ENCODE peak calls at places on chromosomes 16 and 17, in four cellular contexts. One of them, this sample, is unnamed.

GRCh38 chr17:74212262-74212912 is 984 bp upstream of the TTYH2 start:
- DNase-seq in HL-60: no peak
- DNase-seq in GM12878: no peak
- DNase-seq in K562: peak; percentile 43
- DNase-seq in this sample: no peak

GRCh38 chr16:69017036-69017783 is 88.2 kb upstream of the HAS3 start:
- DNase-seq in GM12878: no peak
- DNase-seq in HL-60: no peak
- DNase-seq in K562: no peak
- DNase-seq in this sample: no peak

GRCh38 chr16:58829096-58829495 is 95.0 kb upstream of the GOT2 start:
- DNase-seq in K562: no peak
- DNase-seq in GM12878: no peak
- DNase-seq in HL-60: no peak
- DNase-seq in this sample: no peak

GRCh38 chr17:9104370-9105041 is 83.2 kb downstream of the NTN1 start:
- DNase-seq in GM12878: no peak
- DNase-seq in K562: no peak
- DNase-seq in HL-60: no peak
- DNase-seq in this sample: no peak

GRCh38 chr16:79897087-79897443 is 296.5 kb upstream of the MAF start:
- DNase-seq in K562: no peak
- DNase-seq in HL-60: no peak
- DNase-seq in GM12878: no peak
- DNase-seq in this sample: no peak

GRCh38 chr17:44439168-44439567 is 49.7 kb upstream of the ITGA2B start:
- DNase-seq in K562: no peak
- DNase-seq in GM12878: no peak
- DNase-seq in HL-60: no peak
- DNase-seq in this sample: no peak

GRCh38 chr16:85206472-85207356 is 94.4 kb upstream of the CIBAR2 start:
- DNase-seq in HL-60: no peak
- DNase-seq in K562: no peak
- DNase-seq in GM12878: no peak
- DNase-seq in this sample: no peak

GRCh38 chr17:42422412-42422957 is 571 bp downstream of the CAVIN1 start:
- DNase-seq in K562: peak; percentile 76
- DNase-seq in GM12878: no peak
- DNase-seq in HL-60: peak; percentile 16
- DNase-seq in this sample: peak; percentile 48

GRCh38 chr16:61074324-61074723 is 961.9 kb downstream of the CDH8 start:
- DNase-seq in GM12878: no peak
- DNase-seq in HL-60: no peak
- DNase-seq in K562: no peak
- DNase-seq in this sample: no peak

GRCh38 chr17:67221062-67221998 is 23.7 kb downstream of the HELZ start:
- DNase-seq in HL-60: peak; percentile 58
- DNase-seq in K562: peak; percentile 29
- DNase-seq in GM12878: no peak
- DNase-seq in this sample: no peak

GRCh38 chr17:80952291-80952690 is 39.4 kb upstream of the CHMP6 start:
- DNase-seq in HL-60: no peak
- DNase-seq in GM12878: no peak
- DNase-seq in K562: no peak
- DNase-seq in this sample: no peak

GRCh38 chr17:75504347-75505151 is 10.8 kb downstream of the CASKIN2 start:
- DNase-seq in GM12878: no peak
- DNase-seq in HL-60: peak; percentile 60
- DNase-seq in K562: peak; percentile 73
- DNase-seq in this sample: peak; percentile 93

GRCh38 chr17:79045830-79046500 is 22.0 kb downstream of the C1QTNF1 start:
- DNase-seq in K562: peak; percentile 77
- DNase-seq in GM12878: no peak
- DNase-seq in HL-60: peak; percentile 58
- DNase-seq in this sample: peak; percentile 83

GRCh38 chr17:44492706-44493272 is 10.4 kb downstream of the GPATCH8 start:
- DNase-seq in K562: no peak
- DNase-seq in HL-60: no peak
- DNase-seq in GM12878: no peak
- DNase-seq in this sample: no peak

GRCh38 chr16:85168732-85169256 is 56.5 kb upstream of the CIBAR2 start:
- DNase-seq in GM12878: no peak
- DNase-seq in K562: peak; percentile 98
- DNase-seq in HL-60: no peak
- DNase-seq in this sample: peak; percentile 68

GRCh38 chr16:9311303-9311954 is 220.0 kb downstream of the HAPSTR1 start:
- DNase-seq in K562: no peak
- DNase-seq in HL-60: no peak
- DNase-seq in GM12878: no peak
- DNase-seq in this sample: no peak

GRCh38 chr16:48936811-48937210 is 326.8 kb upstream of the N4BP1 start:
- DNase-seq in HL-60: no peak
- DNase-seq in GM12878: no peak
- DNase-seq in K562: no peak
- DNase-seq in this sample: no peak

GRCh38 chr17:68514809-68515208 is 2.6 kb downstream of the PRKAR1A start:
- DNase-seq in HL-60: no peak
- DNase-seq in K562: no peak
- DNase-seq in GM12878: no peak
- DNase-seq in this sample: no peak

GRCh38 chr16:53924311-53924860 is 220.4 kb downstream of the FTO start:
- DNase-seq in GM12878: no peak
- DNase-seq in K562: no peak
- DNase-seq in HL-60: no peak
- DNase-seq in this sample: no peak

GRCh38 chr17:63526861-63527260 is 3.7 kb downstream of the KCNH6 start:
- DNase-seq in K562: no peak
- DNase-seq in HL-60: no peak
- DNase-seq in GM12878: no peak
- DNase-seq in this sample: no peak

GRCh38 chr17:55414983-55415382 is 6.7 kb downstream of the MMD start:
- DNase-seq in GM12878: no peak
- DNase-seq in HL-60: no peak
- DNase-seq in K562: no peak
- DNase-seq in this sample: no peak

GRCh38 chr16:89121691-89122321 is 28.2 kb downstream of the ACSF3 start:
- DNase-seq in HL-60: no peak
- DNase-seq in K562: no peak
- DNase-seq in GM12878: no peak
- DNase-seq in this sample: no peak

GRCh38 chr17:43952724-43953666 is 745 bp downstream of the PYY start:
- DNase-seq in GM12878: no peak
- DNase-seq in HL-60: no peak
- DNase-seq in K562: peak; percentile 86
- DNase-seq in this sample: no peak

GRCh38 chr17:27475070-27475673 is 18.9 kb downstream of the KSR1 start:
- DNase-seq in K562: no peak
- DNase-seq in GM12878: no peak
- DNase-seq in HL-60: no peak
- DNase-seq in this sample: no peak

GRCh38 chr17:7930841-7931631 is 710 bp downstream of the TRAPPC1 start:
- DNase-seq in HL-60: no peak
- DNase-seq in K562: no peak
- DNase-seq in GM12878: no peak
- DNase-seq in this sample: no peak

GRCh38 chr17:21677126-21677910 is 15.0 kb upstream of the KCNJ18 start:
- DNase-seq in K562: no peak
- DNase-seq in HL-60: no peak
- DNase-seq in GM12878: no peak
- DNase-seq in this sample: no peak

GRCh38 chr16:56589141-56590039 is at the start of gene MT3:
- DNase-seq in HL-60: no peak
- DNase-seq in K562: no peak
- DNase-seq in GM12878: no peak
- DNase-seq in this sample: no peak

GRCh38 chr17:6753565-6753964 is 2.3 kb upstream of the XAF1 start:
- DNase-seq in K562: no peak
- DNase-seq in HL-60: no peak
- DNase-seq in GM12878: no peak
- DNase-seq in this sample: no peak

GRCh38 chr16:70708381-70709253 is 22.8 kb upstream of the MTSS2 start:
- DNase-seq in GM12878: no peak
- DNase-seq in HL-60: no peak
- DNase-seq in K562: no peak
- DNase-seq in this sample: no peak

GRCh38 chr17:7496470-7497227 is 12.5 kb downstream of the POLR2A start:
- DNase-seq in HL-60: no peak
- DNase-seq in K562: peak; percentile 7
- DNase-seq in GM12878: no peak
- DNase-seq in this sample: no peak

DNA sequence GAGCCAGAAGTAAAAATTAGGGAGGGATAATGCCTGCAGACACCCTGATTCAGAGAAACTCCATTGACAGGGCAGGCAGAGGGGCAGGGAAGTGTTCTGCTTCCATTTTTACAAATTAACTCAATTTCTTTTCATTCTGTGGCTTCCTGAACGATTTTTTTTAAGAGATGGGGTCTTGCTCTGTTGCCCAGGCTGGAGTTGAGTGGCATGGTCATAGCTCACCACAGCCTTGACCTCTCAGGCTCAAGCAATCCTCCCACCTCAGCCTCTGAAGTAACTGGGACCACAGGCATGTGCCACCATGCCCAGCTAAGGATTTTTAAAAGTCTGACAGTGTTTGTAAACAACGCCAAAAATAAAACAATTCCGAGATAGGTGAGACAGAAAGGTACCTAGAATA is 99.8 kb downstream of the SMG6 start:
- DNase-seq in GM12878: no peak
- DNase-seq in K562: no peak
- DNase-seq in HL-60: no peak
- DNase-seq in this sample: no peak
- TF ChIP-seq SPI1 in GM12878: no peak
- TF ChIP-seq SPI1 in K562: no peak
- TF ChIP-seq SPI1 in HL-60: no peak
- TF ChIP-seq SPI1 in this sample: no peak

DNA sequence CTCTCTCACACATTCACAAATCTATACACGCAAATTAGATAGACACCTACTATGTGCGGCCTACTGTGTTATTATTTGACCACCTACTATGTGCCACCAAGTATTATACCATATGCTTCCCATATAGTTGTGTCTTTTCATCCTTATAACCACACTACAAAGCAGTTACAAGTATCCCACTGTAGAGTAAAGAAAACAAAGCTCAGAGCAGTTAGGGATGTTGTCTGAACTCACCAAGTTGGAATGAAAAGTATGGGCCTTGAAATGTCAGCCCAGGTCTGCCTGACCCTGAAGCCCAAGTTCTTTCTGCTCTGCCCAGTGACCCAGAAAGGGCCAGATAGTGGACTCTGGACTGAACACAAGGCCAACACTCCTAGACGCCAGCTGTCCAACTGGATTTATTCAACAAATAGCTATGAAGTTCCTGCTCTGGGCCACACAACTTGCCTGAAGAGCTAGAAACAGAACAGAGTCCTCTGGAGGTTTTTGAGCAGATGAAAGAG is 8.5 kb downstream of the KRT37 start:
- DNase-seq in GM12878: no peak
- DNase-seq in HL-60: no peak
- DNase-seq in K562: no peak
- DNase-seq in this sample: no peak
- TF ChIP-seq POLR2AphosphoS5 in GM12878: no peak
- TF ChIP-seq POLR2AphosphoS5 in HL-60: no peak
- TF ChIP-seq POLR2AphosphoS5 in K562: no peak
- TF ChIP-seq POLR2AphosphoS5 in this sample: no peak

DNA sequence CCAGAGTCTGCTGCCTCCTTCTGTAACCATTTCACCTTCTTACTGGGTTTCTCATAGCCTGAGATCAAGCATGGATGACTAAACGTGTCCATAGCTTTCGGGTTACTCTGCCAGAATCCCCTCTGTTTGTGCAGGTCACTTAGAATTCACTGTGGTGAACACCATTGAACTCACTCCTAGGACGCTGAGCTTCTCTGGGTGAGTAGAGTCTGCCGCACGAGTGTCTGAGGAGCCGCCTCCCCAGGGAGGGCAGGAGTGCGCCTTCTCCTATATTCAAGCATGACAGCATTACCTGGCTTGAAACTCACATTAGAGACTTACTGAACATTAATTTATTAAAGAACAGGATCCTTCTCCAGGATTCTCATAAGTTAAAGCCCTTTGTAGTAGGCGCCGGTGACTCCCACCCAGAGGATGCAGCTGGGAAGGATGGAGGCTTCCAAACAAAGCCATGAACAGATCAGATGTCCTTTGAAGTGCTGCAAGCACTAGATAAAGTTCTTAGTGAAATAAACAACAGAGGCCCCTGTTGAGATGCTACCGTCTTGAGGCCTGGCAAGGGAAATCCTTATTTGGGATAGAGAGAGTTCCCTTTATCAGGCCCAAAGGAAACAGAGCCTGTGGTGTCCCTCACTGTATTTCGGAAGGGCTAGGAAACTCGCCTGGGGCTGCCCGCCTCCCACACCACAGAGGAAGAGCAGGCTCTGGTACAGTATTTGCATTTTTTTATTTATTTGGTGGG is 144.5 kb upstream of the PLCG2 start:
- DNase-seq in GM12878: no peak
- DNase-seq in K562: peak; percentile 48
- DNase-seq in HL-60: no peak
- DNase-seq in this sample: no peak
- TF ChIP-seq SPI1 in GM12878: no peak
- TF ChIP-seq SPI1 in K562: peak; percentile 25
- TF ChIP-seq SPI1 in HL-60: no peak
- TF ChIP-seq SPI1 in this sample: no peak

GRCh38 chr16:13795131-13795530 is 124.8 kb upstream of the ERCC4 start:
- DNase-seq in HL-60: no peak
- DNase-seq in K562: no peak
- DNase-seq in GM12878: no peak
- DNase-seq in this sample: no peak
- TF ChIP-seq POLR2AphosphoS5 in HL-60: no peak
- TF ChIP-seq POLR2AphosphoS5 in K562: no peak
- TF ChIP-seq POLR2AphosphoS5 in GM12878: no peak
- TF ChIP-seq POLR2AphosphoS5 in this sample: no peak

DNA sequence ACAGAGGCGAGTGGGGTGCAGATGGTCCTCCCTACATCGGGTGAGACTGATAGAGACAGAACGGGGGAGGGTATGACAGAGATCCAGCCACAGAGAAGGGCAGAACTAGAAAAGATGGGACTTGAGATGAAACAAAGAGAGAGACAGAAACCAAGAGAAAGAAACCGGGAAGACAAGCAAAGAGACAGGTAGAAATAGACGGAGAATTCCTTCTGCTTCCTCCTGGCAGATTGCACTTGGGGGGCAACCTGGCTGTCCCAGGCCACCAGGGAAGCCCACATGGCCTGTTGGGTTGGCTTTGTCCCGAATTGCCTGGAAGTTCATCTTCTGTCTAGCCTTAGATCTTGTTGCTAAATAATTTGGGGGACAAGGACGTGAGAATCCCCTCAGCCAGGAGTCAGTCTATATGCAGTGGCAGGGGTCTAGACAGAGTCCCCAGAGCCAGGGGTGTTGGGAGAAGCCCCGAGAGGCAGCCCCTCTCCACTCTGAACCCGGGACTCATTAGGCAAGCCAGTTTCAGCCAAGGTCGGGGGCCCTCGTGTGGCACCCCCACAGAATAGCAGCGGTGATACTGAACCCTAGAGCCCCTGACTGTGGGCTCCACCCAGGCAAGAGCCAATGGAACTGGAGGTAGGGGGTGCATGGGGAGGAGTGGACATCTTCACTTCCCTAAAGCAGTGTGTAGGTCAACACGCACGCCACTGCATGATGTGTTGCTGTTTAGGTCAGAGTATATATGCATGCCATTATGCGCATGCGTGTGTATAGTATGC is 626 bp upstream of the TSPOAP1 start:
- DNase-seq in HL-60: peak; percentile 98
- DNase-seq in K562: peak; percentile 61
- DNase-seq in GM12878: peak; percentile 97
- DNase-seq in this sample: no peak
- TF ChIP-seq SPI1 in HL-60: peak; percentile 89
- TF ChIP-seq SPI1 in K562: peak; percentile 94
- TF ChIP-seq SPI1 in GM12878: peak; percentile 91
- TF ChIP-seq SPI1 in this sample: peak; percentile 94

This sample was measured in GM12891.